ENCODE peak calls at places on chromosomes 16 and 17, in seven cellular contexts. U is tibial nerve, X is HepG2, D is ovary, Z is A549, O is K562, T is suprapubic skin. H is an unnamed sample.

GRCh38 chr17:38654411-38655398 is 20.1 kb downstream of the EPOP start:
- DNase-seq in U (no peak), X (no peak), D (no peak), Z (no peak), O (peak), T (peak), H (no peak)

GRCh38 chr17:37194208-37194607 is 181.6 kb upstream of the C17orf78 start:
- DNase-seq in U (no peak), X (no peak), D (no peak), Z (no peak), O (no peak), T (no peak), H (no peak)

GRCh38 chr17:42568341-42569111 is 1.6 kb downstream of the MLX start:
- DNase-seq in U (no peak), X (no peak), D (no peak), Z (no peak), O (no peak), T (peak), H (peak)

GRCh38 chr17:37461668-37462067 is 28.0 kb upstream of the DUSP14 start:
- DNase-seq in U (no peak), X (no peak), D (no peak), Z (no peak), O (no peak), T (no peak), H (no peak)

GRCh38 chr17:39196820-39197331 is 593 bp downstream of the CACNB1 start:
- DNase-seq in U (no peak), X (no peak), D (peak), Z (peak), O (no peak), T (no peak), H (peak)

GRCh38 chr17:10103712-10104111 is 94.7 kb downstream of the GAS7 start:
- DNase-seq in U (no peak), X (no peak), D (no peak), Z (no peak), O (no peak), T (no peak), H (no peak)

GRCh38 chr16:84116720-84117481 is at the start of gene MBTPS1:
- DNase-seq in U (peak), X (peak), D (peak), Z (peak), O (peak), T (peak), H (peak)

GRCh38 chr17:1555618-1556471 is 6.7 kb downstream of the PITPNA start:
- DNase-seq in U (no peak), X (no peak), D (no peak), Z (no peak), O (no peak), T (no peak), H (peak)

GRCh38 chr17:78828470-78829185 is 12.0 kb downstream of the USP36 start:
- DNase-seq in U (no peak), X (no peak), D (no peak), Z (peak), O (peak), T (no peak), H (no peak)

GRCh38 chr17:32299579-32300158 is 34.0 kb downstream of the RHBDL3 start:
- DNase-seq in U (no peak), X (no peak), D (no peak), Z (no peak), O (no peak), T (no peak), H (no peak)

GRCh38 chr16:10121496-10121895 is 60.7 kb downstream of the GRIN2A start:
- DNase-seq in U (no peak), X (no peak), D (no peak), Z (no peak), O (no peak), T (no peak), H (no peak)

DNA sequence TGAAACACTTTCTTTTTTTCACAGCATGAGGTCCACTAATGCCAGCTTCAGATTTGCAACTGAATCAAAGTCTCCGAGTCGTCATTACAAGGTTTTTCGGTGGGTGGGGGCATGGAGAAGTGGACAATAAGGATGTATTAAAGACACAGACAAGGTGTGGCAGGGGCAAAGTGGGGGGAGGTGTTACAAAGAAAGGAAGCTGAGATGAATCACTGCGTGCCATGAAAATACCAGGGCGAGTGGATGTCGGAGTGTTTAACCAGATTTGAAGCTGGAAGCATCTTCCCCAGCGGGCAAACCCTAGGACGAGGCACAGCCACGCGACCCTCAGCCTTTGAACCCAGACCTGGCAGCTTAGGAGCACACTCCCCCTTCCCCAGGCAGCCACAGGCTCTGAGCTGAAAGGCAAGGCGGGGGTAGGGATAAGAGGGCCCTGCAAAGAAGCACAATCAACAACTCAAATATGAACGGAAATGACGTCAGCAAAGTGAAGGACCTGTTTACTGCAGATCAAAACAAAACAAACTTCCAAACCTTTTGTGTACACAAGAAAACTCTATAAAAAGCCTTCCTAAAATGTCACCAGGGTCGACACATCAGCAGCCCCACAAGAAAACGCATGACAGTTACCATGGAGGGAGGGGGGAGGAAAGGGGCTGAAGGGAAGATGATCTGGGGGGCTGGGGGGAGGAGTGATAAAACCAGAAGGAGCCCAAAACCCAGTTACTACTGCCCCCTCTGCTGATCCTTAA is 5.6 kb upstream of the ZFHX3 start:
- DNase-seq in U (no peak), X (peak), D (no peak), Z (peak), O (no peak), T (no peak), H (no peak)
- TF ChIP-seq EP300 in U (no peak), X (peak), D (no peak), Z (peak), O (no peak), T (no peak), H (no peak)

GRCh38 chr16:59045496-59045895 is 311.4 kb upstream of the GOT2 start:
- DNase-seq in U (no peak), X (no peak), D (no peak), Z (no peak), O (no peak), T (no peak), H (no peak)
- TF ChIP-seq EP300 in U (no peak), X (no peak), D (no peak), Z (no peak), O (no peak), T (no peak), H (no peak)

DNA sequence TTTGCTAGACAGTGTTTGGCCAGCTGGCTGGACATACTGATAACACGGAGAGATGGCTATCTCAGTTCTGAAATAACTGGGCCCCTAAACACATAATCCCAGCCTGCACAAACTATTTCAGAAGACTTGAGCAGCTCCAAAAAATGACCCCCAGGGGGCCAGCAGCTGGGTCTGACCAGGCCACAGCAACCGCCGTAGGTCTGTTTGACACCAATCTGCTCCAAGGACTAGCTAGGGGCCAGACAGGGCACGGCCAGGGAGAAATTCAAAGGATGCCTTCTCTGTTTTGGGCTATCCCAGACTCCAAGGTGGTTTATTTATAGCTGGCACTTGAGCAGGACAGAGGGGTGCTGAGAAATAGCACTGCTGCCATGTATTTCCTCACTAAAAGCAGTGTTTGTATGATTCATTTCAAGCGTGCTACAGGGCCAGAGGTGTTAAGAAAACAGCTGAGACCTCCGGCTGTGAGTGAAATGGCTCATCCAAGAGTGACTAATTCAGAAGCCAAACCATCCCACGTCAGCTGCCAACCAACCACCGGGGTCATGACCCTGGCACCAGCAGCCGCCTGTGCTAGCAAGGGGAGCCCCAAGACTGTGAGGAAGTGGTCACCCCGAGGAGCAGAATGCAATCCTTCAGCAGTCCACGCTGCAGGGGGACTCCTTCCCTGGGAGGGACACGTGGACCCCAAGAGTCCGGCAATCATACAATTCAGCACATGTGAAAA is 5.7 kb downstream of the GGA2 start:
- DNase-seq in U (no peak), X (peak), D (peak), Z (peak), O (peak), T (peak), H (peak)
- TF ChIP-seq EP300 in U (peak), X (no peak), D (no peak), Z (no peak), O (peak), T (no peak), H (no peak)

DNA sequence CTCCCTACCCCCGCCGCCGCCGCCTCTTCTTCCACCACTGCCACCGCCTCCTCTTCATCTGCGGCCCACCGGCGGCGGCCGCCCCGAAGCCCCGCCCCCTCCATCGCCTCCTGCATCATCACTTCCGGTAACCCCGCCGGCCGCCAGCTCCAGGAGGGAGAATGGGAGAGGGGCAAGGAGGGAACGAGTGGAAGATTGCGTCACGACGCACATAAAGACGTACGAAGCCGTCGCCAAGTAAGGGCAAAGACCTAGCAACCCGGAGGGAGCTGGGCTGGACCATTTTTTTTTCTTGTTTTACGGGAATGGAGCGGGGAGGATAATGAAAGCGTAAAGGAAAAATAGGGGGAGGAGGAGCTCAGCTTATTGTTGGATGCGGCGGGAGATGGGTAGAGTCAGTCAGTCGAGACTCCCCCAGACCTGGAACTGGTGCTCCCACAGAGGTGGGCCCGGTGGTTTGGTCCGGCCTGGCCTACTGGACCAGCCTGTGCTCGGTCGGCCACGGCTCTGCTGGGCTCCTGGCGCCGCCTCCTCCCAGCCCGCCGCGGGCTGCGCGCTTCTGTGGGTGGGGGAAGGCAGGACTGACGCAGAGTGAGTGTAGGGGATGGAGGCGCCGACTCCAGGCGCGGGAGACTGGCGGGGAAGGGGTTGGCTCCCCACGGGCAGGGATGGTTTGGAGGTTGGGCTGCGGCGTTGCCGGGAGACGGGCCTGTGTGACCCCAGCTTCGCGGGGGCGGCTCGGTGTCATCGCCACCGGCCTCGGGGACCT is at the start of the genes DCUN1D3 and LYRM1:
- DNase-seq in U (peak), X (peak), D (peak), Z (peak), O (peak), T (peak), H (peak)
- TF ChIP-seq EP300 in U (peak), X (peak), D (peak), Z (no peak), O (no peak), T (no peak), H (peak)

GRCh38 chr17:34603974-34604373 is 24.6 kb downstream of the TMEM132E start:
- DNase-seq in U (no peak), X (no peak), D (no peak), Z (no peak), O (no peak), T (no peak), H (no peak)

GRCh38 chr17:34601431-34601830 is 22.0 kb downstream of the TMEM132E start:
- DNase-seq in U (no peak), X (no peak), D (no peak), Z (no peak), O (no peak), T (no peak), H (no peak)

GRCh38 chr17:34596897-34597296 is 17.5 kb downstream of the TMEM132E start:
- DNase-seq in U (no peak), X (no peak), D (no peak), Z (no peak), O (no peak), T (no peak), H (no peak)

GRCh38 chr17:34598161-34598776 is 18.9 kb downstream of the TMEM132E start:
- DNase-seq in U (no peak), X (peak), D (no peak), Z (no peak), O (peak), T (no peak), H (no peak)
- TF ChIP-seq EP300 in U (no peak), X (peak), D (no peak), Z (no peak), O (no peak), T (no peak), H (no peak)

GRCh38 chr17:6439951-6440350 is 4.3 kb upstream of the PIMREG start:
- DNase-seq in U (no peak), X (peak), D (no peak), Z (no peak), O (no peak), T (no peak), H (no peak)
- TF ChIP-seq EP300 in U (no peak), X (no peak), D (no peak), Z (no peak), O (no peak), T (no peak), H (no peak)

DNA sequence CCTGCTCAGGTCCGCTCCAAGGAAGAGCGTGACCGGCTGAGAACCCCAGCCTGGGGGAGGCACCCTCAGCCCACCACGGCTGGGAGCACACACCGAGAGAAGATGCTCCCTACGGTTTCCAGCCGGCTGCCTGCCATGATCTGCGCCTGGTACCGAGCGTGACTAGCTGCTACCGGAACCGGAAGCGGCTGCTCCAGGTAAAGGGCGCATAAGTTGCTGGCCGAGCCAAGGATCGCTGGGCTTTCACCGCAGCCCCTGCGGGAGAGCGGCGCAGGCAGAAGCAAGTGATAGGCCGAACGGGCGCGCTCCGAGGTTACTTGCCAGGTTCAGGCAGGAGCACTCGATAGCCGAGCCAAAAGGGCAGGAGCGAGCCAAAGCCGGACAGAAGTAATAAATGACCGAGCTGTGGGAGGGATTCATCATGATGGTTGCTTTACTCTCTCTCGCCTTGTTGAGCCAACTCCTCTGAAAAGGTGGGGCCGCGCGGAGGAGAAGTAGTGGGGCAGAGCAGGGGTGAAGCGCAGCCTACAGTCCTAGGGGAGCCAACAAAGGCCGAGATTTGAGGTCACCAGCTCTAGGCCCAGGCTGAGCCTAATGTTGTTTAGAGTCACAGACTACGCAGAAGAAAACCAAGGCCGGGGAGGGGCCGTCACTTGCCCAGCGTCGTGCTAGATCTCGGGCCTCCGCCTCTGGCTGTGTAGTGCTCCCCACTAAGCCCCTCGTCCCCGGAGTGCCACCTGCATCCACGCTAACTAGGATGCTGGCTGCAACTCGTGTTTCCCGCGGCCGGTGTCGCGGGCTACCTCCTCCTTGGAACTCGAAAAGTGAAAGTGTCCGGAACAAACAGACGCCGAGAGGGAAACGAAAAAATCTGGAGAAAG is at the start of gene MRPS23:
- DNase-seq in U (peak), X (peak), D (peak), Z (peak), O (peak), T (peak), H (peak)
- TF ChIP-seq EP300 in U (peak), X (peak), D (no peak), Z (no peak), O (peak), T (no peak), H (no peak)